ENCODE peak calls at places on chromosome 9, in eight cellular contexts. M is GM23248; K is gastrocnemius medialis; O is CD8-positive, alpha-beta T cell; A is neural progenitor cell; D is fibroblast of lung; X is CD8-positive, alpha-beta memory T cell; L is Peyer's patch. U is an unnamed sample. For H3K27me3 and H3K4me1, the result is how much of the 10 kb centered on the place peaks cover.

GRCh38 chr9:133490865-133491655 is 12.2 kb upstream of the SLC2A6 start:
- DNase-seq in X (no peak), K (no peak), L (no peak), O (no peak), A (no peak), M (no peak), D (no peak), U (no peak)

GRCh38 chr9:120910643-120911042 is 16.0 kb downstream of the TRAF1 start:
- DNase-seq in X (no peak), L (no peak), M (no peak), A (no peak), K (no peak), O (no peak), D (no peak), U (no peak)

GRCh38 chr9:32571969-32572899 is 725 bp downstream of the NDUFB6 start:
- DNase-seq in M (peak), L (peak), D (peak), A (peak), O (peak), X (peak), K (peak), U (peak)

GRCh38 chr9:134785325-134786108 is 95.1 kb upstream of the FCN2 start:
- DNase-seq in L (no peak), O (no peak), D (peak), M (peak), A (no peak), X (no peak), K (no peak), U (no peak)

GRCh38 chr9:132663120-132663519 is 6.7 kb downstream of the DDX31 start:
- DNase-seq in O (no peak), L (no peak), M (no peak), K (no peak), D (peak), A (peak), X (no peak), U (no peak)

GRCh38 chr9:128072144-128073021 is 4.4 kb downstream of the SLC25A25 start:
- DNase-seq in L (no peak), A (no peak), M (peak), K (no peak), D (peak), X (peak), O (peak), U (no peak)

GRCh38 chr9:101229606-101230005 is 155.2 kb downstream of the BAAT start:
- DNase-seq in L (no peak), O (no peak), D (no peak), A (no peak), X (no peak), M (no peak), K (no peak), U (no peak)

GRCh38 chr9:114594136-114594535 is 6.6 kb downstream of the ATP6V1G1 start:
- DNase-seq in O (no peak), K (no peak), D (no peak), A (no peak), L (no peak), X (no peak), M (no peak), U (no peak)

GRCh38 chr9:133112361-133113026 is 8.5 kb downstream of the RALGDS start:
- DNase-seq in A (no peak), O (peak), X (peak), K (peak), L (peak), D (no peak), M (no peak), U (peak)

GRCh38 chr9:137454506-137455360 is 4.4 kb downstream of the NSMF start:
- DNase-seq in O (no peak), A (peak), K (no peak), X (peak), M (peak), D (peak), L (peak), U (no peak)

GRCh38 chr9:99851028-99851822 is 29.5 kb downstream of the NR4A3 start:
- DNase-seq in A (no peak), X (peak), O (peak), M (no peak), L (no peak), K (no peak), D (peak), U (no peak)

GRCh38 chr9:88781500-88782391 is 209.5 kb upstream of the S1PR3 start:
- DNase-seq in M (peak), X (no peak), K (no peak), O (no peak), A (peak), D (peak), L (no peak), U (no peak)

GRCh38 chr9:115106642-115107041 is 11.3 kb downstream of the TNC start:
- DNase-seq in M (peak), A (no peak), L (no peak), X (no peak), D (peak), K (no peak), O (no peak), U (no peak)

GRCh38 chr9:134010774-134011173 is 14.5 kb upstream of the BRD3OS start:
- DNase-seq in K (no peak), O (no peak), D (peak), A (no peak), L (no peak), X (peak), M (no peak), U (no peak)

GRCh38 chr9:114097613-114098020 is 1.5 kb downstream of the KIF12 start:
- DNase-seq in M (peak), K (no peak), X (no peak), O (no peak), L (peak), A (peak), D (peak), U (no peak)

GRCh38 chr9:31799953-31800609 is 584.4 kb upstream of the ACO1 start:
- DNase-seq in D (peak), A (peak), M (peak), L (no peak), O (no peak), X (no peak), K (no peak), U (no peak)

GRCh38 chr9:108787664-108788048 is 68.1 kb downstream of the ACTL7B start:
- DNase-seq in O (no peak), X (no peak), M (no peak), D (no peak), K (no peak), L (no peak), A (peak), U (no peak)

GRCh38 chr9:5113994-5114748 is 71.3 kb downstream of the INSL6 start:
- DNase-seq in O (no peak), D (no peak), K (no peak), X (peak), L (no peak), A (no peak), M (no peak), U (no peak)

GRCh38 chr9:34508951-34509350 is 13.8 kb downstream of the ENHO start:
- DNase-seq in K (no peak), X (no peak), A (no peak), L (no peak), D (no peak), M (no peak), O (no peak), U (no peak)

GRCh38 chr9:75648021-75648420 is 242.5 kb upstream of the PCSK5 start:
- DNase-seq in L (peak), O (no peak), D (no peak), K (no peak), X (no peak), M (no peak), A (no peak), U (no peak)

GRCh38 chr9:4080889-4081548 is 218.8 kb downstream of the GLIS3 start:
- DNase-seq in M (no peak), X (no peak), L (no peak), O (no peak), D (no peak), K (no peak), A (peak), U (no peak)

GRCh38 chr9:78786794-78787193 is 489.9 kb downstream of the PSAT1 start:
- DNase-seq in D (peak), X (no peak), A (no peak), O (no peak), M (peak), L (no peak), K (no peak), U (no peak)

GRCh38 chr9:97808415-97808814 is 44.6 kb upstream of the FOXE1 start:
- DNase-seq in M (no peak), A (peak), X (no peak), D (no peak), L (no peak), O (no peak), K (no peak), U (no peak)

GRCh38 chr9:38439291-38439915 is 15.1 kb upstream of the IGFBPL1 start:
- DNase-seq in L (no peak), X (no peak), M (no peak), A (no peak), O (no peak), K (no peak), D (no peak), U (no peak)

GRCh38 chr9:123401879-123402513 is 46.0 kb downstream of the CRB2 start:
- DNase-seq in L (no peak), M (peak), A (peak), O (no peak), D (peak), X (no peak), K (no peak), U (no peak)

GRCh38 chr9:134698587-134699342 is 57.2 kb downstream of the COL5A1 start:
- DNase-seq in L (peak), D (no peak), X (no peak), M (peak), O (peak), K (no peak), A (peak), U (peak)

GRCh38 chr9:18985464-18985951 is 47.5 kb downstream of the SAXO1 start:
- DNase-seq in M (peak), X (no peak), O (no peak), A (no peak), D (peak), K (no peak), L (no peak), U (no peak)

GRCh38 chr9:90838761-90839160 is 37.1 kb downstream of the SYK start:
- DNase-seq in M (no peak), X (no peak), A (no peak), D (no peak), L (no peak), K (no peak), O (no peak), U (no peak)

GRCh38 chr9:33820231-33820745 is 3.3 kb downstream of the UBE2R2 start:
- DNase-seq in D (no peak), M (peak), K (no peak), O (no peak), A (no peak), X (no peak), L (no peak), U (no peak)

GRCh38 chr9:101030022-101030391 is 1.5 kb downstream of the PLPPR1 start:
- DNase-seq in L (no peak), K (no peak), X (no peak), D (no peak), A (peak), O (no peak), M (no peak), U (no peak)

GRCh38 chr9:126605792-126606482 is 7.8 kb upstream of the LMX1B start:
- DNase-seq in D (no peak), X (no peak), O (no peak), K (no peak), A (no peak), M (no peak), L (peak), U (no peak)

GRCh38 chr9:133119039-133119438 is 2.0 kb downstream of the RALGDS start:
- DNase-seq in A (no peak), K (no peak), O (no peak), X (no peak), L (no peak), D (no peak), M (peak), U (no peak)

GRCh38 chr9:113873446-113873845 is 2.7 kb upstream of the ZNF618 start:
- DNase-seq in M (no peak), O (no peak), X (no peak), K (no peak), L (no peak), A (no peak), D (no peak), U (no peak)

GRCh38 chr9:38345851-38346755 is 46.4 kb upstream of the ALDH1B1 start:
- DNase-seq in D (no peak), O (no peak), K (no peak), M (no peak), A (no peak), X (no peak), L (no peak), U (no peak)

GRCh38 chr9:136178061-136178772 is 26.7 kb downstream of the LHX3 start:
- DNase-seq in D (no peak), K (no peak), A (no peak), M (no peak), L (no peak), O (no peak), X (no peak), U (no peak)

GRCh38 chr9:136179101-136179616 is 25.8 kb downstream of the LHX3 start:
- DNase-seq in X (no peak), D (no peak), A (no peak), L (no peak), K (no peak), M (no peak), O (no peak), U (no peak)

GRCh38 chr9:136180586-136180985 is 24.3 kb downstream of the LHX3 start:
- DNase-seq in X (no peak), M (no peak), K (no peak), A (no peak), D (no peak), L (no peak), O (no peak), U (no peak)

GRCh38 chr9:136178773-136179075 is 26.2 kb downstream of the LHX3 start:
- DNase-seq in A (peak), O (no peak), L (no peak), X (no peak), K (no peak), M (no peak), D (no peak), U (no peak)

GRCh38 chr9:136179761-136180160 is 25.2 kb downstream of the LHX3 start:
- DNase-seq in K (no peak), D (no peak), M (no peak), L (no peak), X (no peak), A (no peak), O (no peak), U (no peak)
- H3K27me3 ChIP-seq in K (under half), D (under half), M (under half), L (under half), X (under half), A (under half), O (under half), U (under half)

DNA sequence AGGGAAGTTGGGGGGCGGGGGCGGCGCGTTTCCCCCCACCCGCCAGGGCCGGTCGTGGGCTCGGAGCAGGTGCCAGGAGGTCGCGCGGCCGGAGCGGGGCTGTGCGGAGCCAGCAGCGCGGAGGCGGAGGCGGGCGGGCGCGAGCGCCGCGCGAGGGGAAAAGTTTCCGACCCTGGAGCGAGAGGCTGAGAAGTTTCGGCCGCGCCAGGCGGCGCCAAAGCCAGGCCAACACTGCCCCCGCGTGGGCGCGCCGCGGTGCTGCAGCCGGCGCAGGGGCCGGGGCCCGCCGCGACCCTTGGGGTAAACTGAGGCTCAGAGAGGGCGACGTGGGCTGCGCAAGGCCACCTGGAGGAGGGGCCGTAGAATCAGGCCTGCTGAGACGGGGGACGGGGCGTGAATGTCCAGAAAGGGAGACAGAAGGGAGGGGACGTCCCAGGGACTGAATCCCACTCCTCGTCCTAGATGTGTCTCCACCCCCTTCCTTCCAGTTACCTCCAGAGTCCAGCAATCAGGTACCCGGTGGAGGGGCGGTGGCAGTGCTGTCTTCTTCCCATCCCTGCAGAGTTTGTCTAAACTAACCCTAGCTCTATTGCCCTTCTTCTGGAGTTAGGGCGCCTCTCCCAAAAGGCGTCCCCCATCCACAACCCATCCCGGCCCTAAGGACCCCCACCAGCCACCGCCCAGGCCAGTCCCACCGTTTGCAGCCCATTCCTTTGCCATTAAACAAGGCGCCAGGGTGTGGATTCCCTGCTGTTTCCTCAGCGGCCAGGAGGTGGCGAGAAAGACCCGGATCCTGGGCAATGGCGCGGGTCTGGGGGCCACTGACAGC is 10.2 kb downstream of the C9orf50 start:
- DNase-seq in D (peak), A (peak), K (peak), M (peak), O (peak), X (peak), L (peak), U (peak)
- H3K4me1 ChIP-seq in D (under half), A (under half), K (under half), M (under half), O (under half), X (under half), L (under half), U (under half)

GRCh38 chr9:124477211-124478013 is 27.2 kb downstream of the ADGRD2 start:
- DNase-seq in M (peak), K (no peak), O (no peak), D (no peak), A (peak), X (no peak), L (no peak), U (no peak)
- H3K27me3 ChIP-seq in M (under half), K (under half), O (under half), D (under half), A (under half), X (under half), L (under half), U (under half)

DNA sequence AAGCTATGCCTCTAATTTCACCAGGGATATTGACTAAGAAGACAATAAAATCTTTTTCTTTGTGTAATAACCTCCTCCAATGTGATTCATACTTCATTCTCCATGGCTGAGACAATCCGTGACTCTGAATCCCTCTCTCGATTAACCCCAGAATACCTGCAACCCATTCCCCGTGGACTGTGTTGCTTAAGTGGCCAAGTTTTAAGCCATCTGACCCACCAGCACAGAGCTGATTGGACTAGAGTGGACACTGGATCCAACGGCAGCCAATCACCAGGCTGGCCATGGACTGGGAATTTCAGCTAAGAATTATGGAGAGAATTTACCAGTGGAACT is 5.4 kb upstream of the CCIN start:
- DNase-seq in O (no peak), D (peak), K (no peak), X (peak), A (no peak), L (no peak), M (peak), U (no peak)
- H3K4me1 ChIP-seq in O (under half), D (under half), K (under half), X (under half), A (under half), L (under half), M (under half), U (under half)

DNA sequence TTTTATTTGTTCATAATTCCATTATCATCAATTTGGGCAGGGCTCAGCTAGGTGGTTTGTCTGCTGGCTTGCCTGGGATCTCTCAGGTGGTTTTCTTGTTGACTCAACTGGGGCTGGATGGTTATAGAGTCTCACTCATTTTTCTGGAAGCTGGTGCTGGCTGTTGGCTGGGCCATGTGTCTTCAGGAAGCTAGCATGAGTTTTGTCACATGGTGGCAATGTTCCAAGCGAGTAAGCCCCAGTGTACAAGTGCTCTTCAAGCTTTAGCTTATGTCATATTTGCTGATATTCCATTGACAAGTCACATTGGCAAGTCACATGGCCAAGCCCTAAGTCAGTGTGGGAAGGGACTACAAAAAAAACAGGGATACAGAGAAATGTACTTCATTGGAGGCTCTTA is 2.3 kb upstream of the RASEF start:
- DNase-seq in O (no peak), A (no peak), L (no peak), M (no peak), K (no peak), D (no peak), X (no peak), U (no peak)
- H3K27me3 ChIP-seq in O (under half), A (half or more), L (under half), M (under half), K (half or more), D (under half), X (under half), U (under half)